ENCODE peak calls at places on chromosomes 12 and 14, in ten cellular contexts. One of them, this sample, is unnamed.

GRCh38 chr14:59213368-59214315 is 25.2 kb downstream of the DAAM1 start:
- DNase-seq in iPS DF 6.9: no peak
- DNase-seq in activated T-helper 1 cell treated with Interleukin-2 at 50 U/mL for 16 hours: no peak
- DNase-seq in lower leg skin: no peak
- DNase-seq in stomach: no peak
- DNase-seq in T follicular helper cell: no peak
- DNase-seq in Karpas-422: no peak
- DNase-seq in HCT116: no peak
- DNase-seq in fibroblast of the aortic adventitia: no peak
- DNase-seq in stimulated activated CD4-positive, alpha-beta T cell treated with anti-CD3 and anti-CD28 coated beads, Interleukin-4, amount 100 ng/mL, for 1 hour: no peak
- DNase-seq in this sample: no peak

GRCh38 chr14:76267322-76268012 is 108.5 kb upstream of the ESRRB start:
- DNase-seq in stomach: peak
- DNase-seq in fibroblast of the aortic adventitia: peak
- DNase-seq in T follicular helper cell: no peak
- DNase-seq in Karpas-422: no peak
- DNase-seq in iPS DF 6.9: no peak
- DNase-seq in HCT116: no peak
- DNase-seq in activated T-helper 1 cell treated with Interleukin-2 at 50 U/mL for 16 hours: no peak
- DNase-seq in lower leg skin: peak
- DNase-seq in stimulated activated CD4-positive, alpha-beta T cell treated with anti-CD3 and anti-CD28 coated beads, Interleukin-4, amount 100 ng/mL, for 1 hour: peak
- DNase-seq in this sample: peak

GRCh38 chr14:22981090-22982012 is 1.0 kb downstream of the AJUBA start:
- DNase-seq in activated T-helper 1 cell treated with Interleukin-2 at 50 U/mL for 16 hours: no peak
- DNase-seq in T follicular helper cell: no peak
- DNase-seq in fibroblast of the aortic adventitia: no peak
- DNase-seq in stomach: no peak
- DNase-seq in lower leg skin: no peak
- DNase-seq in HCT116: no peak
- DNase-seq in stimulated activated CD4-positive, alpha-beta T cell treated with anti-CD3 and anti-CD28 coated beads, Interleukin-4, amount 100 ng/mL, for 1 hour: peak
- DNase-seq in Karpas-422: no peak
- DNase-seq in iPS DF 6.9: no peak
- DNase-seq in this sample: no peak

GRCh38 chr12:91178139-91178561 is 4.5 kb downstream of the DCN start:
- DNase-seq in T follicular helper cell: no peak
- DNase-seq in activated T-helper 1 cell treated with Interleukin-2 at 50 U/mL for 16 hours: no peak
- DNase-seq in Karpas-422: peak
- DNase-seq in iPS DF 6.9: no peak
- DNase-seq in HCT116: no peak
- DNase-seq in stimulated activated CD4-positive, alpha-beta T cell treated with anti-CD3 and anti-CD28 coated beads, Interleukin-4, amount 100 ng/mL, for 1 hour: no peak
- DNase-seq in lower leg skin: no peak
- DNase-seq in stomach: no peak
- DNase-seq in fibroblast of the aortic adventitia: peak
- DNase-seq in this sample: no peak

GRCh38 chr14:84465890-84466289 is 1064.1 kb upstream of the FLRT2 start:
- DNase-seq in stimulated activated CD4-positive, alpha-beta T cell treated with anti-CD3 and anti-CD28 coated beads, Interleukin-4, amount 100 ng/mL, for 1 hour: no peak
- DNase-seq in activated T-helper 1 cell treated with Interleukin-2 at 50 U/mL for 16 hours: no peak
- DNase-seq in iPS DF 6.9: no peak
- DNase-seq in T follicular helper cell: no peak
- DNase-seq in lower leg skin: no peak
- DNase-seq in fibroblast of the aortic adventitia: no peak
- DNase-seq in HCT116: no peak
- DNase-seq in Karpas-422: no peak
- DNase-seq in stomach: no peak
- DNase-seq in this sample: no peak

GRCh38 chr12:104433061-104433460 is 23.7 kb upstream of the CHST11 start:
- DNase-seq in HCT116: no peak
- DNase-seq in Karpas-422: no peak
- DNase-seq in lower leg skin: no peak
- DNase-seq in stomach: no peak
- DNase-seq in fibroblast of the aortic adventitia: no peak
- DNase-seq in T follicular helper cell: no peak
- DNase-seq in activated T-helper 1 cell treated with Interleukin-2 at 50 U/mL for 16 hours: no peak
- DNase-seq in stimulated activated CD4-positive, alpha-beta T cell treated with anti-CD3 and anti-CD28 coated beads, Interleukin-4, amount 100 ng/mL, for 1 hour: no peak
- DNase-seq in iPS DF 6.9: no peak
- DNase-seq in this sample: no peak

GRCh38 chr14:103104389-103104653 is 9.8 kb downstream of the EXOC3L4 start:
- DNase-seq in T follicular helper cell: no peak
- DNase-seq in stimulated activated CD4-positive, alpha-beta T cell treated with anti-CD3 and anti-CD28 coated beads, Interleukin-4, amount 100 ng/mL, for 1 hour: no peak
- DNase-seq in lower leg skin: no peak
- DNase-seq in iPS DF 6.9: no peak
- DNase-seq in stomach: no peak
- DNase-seq in Karpas-422: no peak
- DNase-seq in HCT116: no peak
- DNase-seq in fibroblast of the aortic adventitia: no peak
- DNase-seq in activated T-helper 1 cell treated with Interleukin-2 at 50 U/mL for 16 hours: no peak
- DNase-seq in this sample: no peak

GRCh38 chr12:120922279-120922678 is 18.1 kb upstream of the SPPL3 start:
- DNase-seq in T follicular helper cell: no peak
- DNase-seq in fibroblast of the aortic adventitia: no peak
- DNase-seq in lower leg skin: no peak
- DNase-seq in Karpas-422: no peak
- DNase-seq in stimulated activated CD4-positive, alpha-beta T cell treated with anti-CD3 and anti-CD28 coated beads, Interleukin-4, amount 100 ng/mL, for 1 hour: no peak
- DNase-seq in activated T-helper 1 cell treated with Interleukin-2 at 50 U/mL for 16 hours: no peak
- DNase-seq in stomach: no peak
- DNase-seq in HCT116: no peak
- DNase-seq in iPS DF 6.9: no peak
- DNase-seq in this sample: no peak

GRCh38 chr14:71606064-71606463 is 326.2 kb upstream of the RGS6 start:
- DNase-seq in fibroblast of the aortic adventitia: no peak
- DNase-seq in stimulated activated CD4-positive, alpha-beta T cell treated with anti-CD3 and anti-CD28 coated beads, Interleukin-4, amount 100 ng/mL, for 1 hour: no peak
- DNase-seq in HCT116: no peak
- DNase-seq in Karpas-422: no peak
- DNase-seq in iPS DF 6.9: no peak
- DNase-seq in stomach: no peak
- DNase-seq in activated T-helper 1 cell treated with Interleukin-2 at 50 U/mL for 16 hours: no peak
- DNase-seq in T follicular helper cell: no peak
- DNase-seq in lower leg skin: no peak
- DNase-seq in this sample: no peak

GRCh38 chr12:128690641-128691040 is 133.1 kb downstream of the SLC15A4 start:
- DNase-seq in stomach: no peak
- DNase-seq in T follicular helper cell: no peak
- DNase-seq in activated T-helper 1 cell treated with Interleukin-2 at 50 U/mL for 16 hours: no peak
- DNase-seq in lower leg skin: no peak
- DNase-seq in Karpas-422: no peak
- DNase-seq in iPS DF 6.9: no peak
- DNase-seq in fibroblast of the aortic adventitia: no peak
- DNase-seq in stimulated activated CD4-positive, alpha-beta T cell treated with anti-CD3 and anti-CD28 coated beads, Interleukin-4, amount 100 ng/mL, for 1 hour: no peak
- DNase-seq in HCT116: no peak
- DNase-seq in this sample: no peak

GRCh38 chr14:23695220-23695999 is 59.2 kb downstream of the DHRS2 start:
- DNase-seq in activated T-helper 1 cell treated with Interleukin-2 at 50 U/mL for 16 hours: no peak
- DNase-seq in T follicular helper cell: no peak
- DNase-seq in stomach: peak
- DNase-seq in fibroblast of the aortic adventitia: peak
- DNase-seq in stimulated activated CD4-positive, alpha-beta T cell treated with anti-CD3 and anti-CD28 coated beads, Interleukin-4, amount 100 ng/mL, for 1 hour: no peak
- DNase-seq in lower leg skin: no peak
- DNase-seq in iPS DF 6.9: no peak
- DNase-seq in HCT116: no peak
- DNase-seq in Karpas-422: no peak
- DNase-seq in this sample: no peak

GRCh38 chr12:119613319-119613936 is 19.9 kb downstream of the TMEM233 start:
- DNase-seq in lower leg skin: no peak
- DNase-seq in stimulated activated CD4-positive, alpha-beta T cell treated with anti-CD3 and anti-CD28 coated beads, Interleukin-4, amount 100 ng/mL, for 1 hour: no peak
- DNase-seq in T follicular helper cell: no peak
- DNase-seq in activated T-helper 1 cell treated with Interleukin-2 at 50 U/mL for 16 hours: no peak
- DNase-seq in iPS DF 6.9: no peak
- DNase-seq in HCT116: peak
- DNase-seq in stomach: peak
- DNase-seq in Karpas-422: no peak
- DNase-seq in fibroblast of the aortic adventitia: peak
- DNase-seq in this sample: peak

This sample was measured in osteocyte.